ENCODE peak calls at places on chromosomes 4 and X, in six cellular contexts. One of them, this sample, is unnamed.

GRCh38 chrX:145953628-145954027 is 136.0 kb downstream of the SLITRK2 start:
- DNase-seq in AG08395: no peak
- DNase-seq in cardiac muscle cell: no peak
- DNase-seq in KG1: no peak
- DNase-seq in stimulated activated CD8-positive, alpha-beta memory T cell treated with anti-CD3 and anti-CD28 coated beads, Interleukin-15, amount 100 ng/mL, for 24 hours: no peak
- DNase-seq in GM06990: no peak
- DNase-seq in this sample: no peak

GRCh38 chr4:4880492-4880891 is 21.0 kb downstream of the MSX1 start:
- DNase-seq in cardiac muscle cell: no peak
- DNase-seq in stimulated activated CD8-positive, alpha-beta memory T cell treated with anti-CD3 and anti-CD28 coated beads, Interleukin-15, amount 100 ng/mL, for 24 hours: no peak
- DNase-seq in GM06990: no peak
- DNase-seq in AG08395: no peak
- DNase-seq in KG1: no peak
- DNase-seq in this sample: no peak

GRCh38 chrX:76148011-76148665 is 24.7 kb upstream of the PBDC1 start:
- DNase-seq in GM06990: peak
- DNase-seq in KG1: no peak
- DNase-seq in AG08395: peak
- DNase-seq in stimulated activated CD8-positive, alpha-beta memory T cell treated with anti-CD3 and anti-CD28 coated beads, Interleukin-15, amount 100 ng/mL, for 24 hours: no peak
- DNase-seq in cardiac muscle cell: no peak
- DNase-seq in this sample: no peak

GRCh38 chrX:25523574-25523973 is 507.8 kb upstream of the ARX start:
- DNase-seq in GM06990: no peak
- DNase-seq in stimulated activated CD8-positive, alpha-beta memory T cell treated with anti-CD3 and anti-CD28 coated beads, Interleukin-15, amount 100 ng/mL, for 24 hours: no peak
- DNase-seq in KG1: peak
- DNase-seq in AG08395: no peak
- DNase-seq in cardiac muscle cell: peak
- DNase-seq in this sample: peak

GRCh38 chr4:84176061-84176460 is 323.0 kb downstream of the NKX6-1 start:
- DNase-seq in cardiac muscle cell: no peak
- DNase-seq in AG08395: no peak
- DNase-seq in stimulated activated CD8-positive, alpha-beta memory T cell treated with anti-CD3 and anti-CD28 coated beads, Interleukin-15, amount 100 ng/mL, for 24 hours: no peak
- DNase-seq in KG1: no peak
- DNase-seq in GM06990: no peak
- DNase-seq in this sample: no peak

GRCh38 chr4:3013839-3014350 is 50.5 kb downstream of the GRK4 start:
- DNase-seq in stimulated activated CD8-positive, alpha-beta memory T cell treated with anti-CD3 and anti-CD28 coated beads, Interleukin-15, amount 100 ng/mL, for 24 hours: no peak
- DNase-seq in cardiac muscle cell: peak
- DNase-seq in GM06990: peak
- DNase-seq in KG1: no peak
- DNase-seq in AG08395: no peak
- DNase-seq in this sample: peak

GRCh38 chr4:57303012-57303751 is 193.0 kb upstream of the IGFBP7 start:
- DNase-seq in KG1: no peak
- DNase-seq in AG08395: no peak
- DNase-seq in stimulated activated CD8-positive, alpha-beta memory T cell treated with anti-CD3 and anti-CD28 coated beads, Interleukin-15, amount 100 ng/mL, for 24 hours: no peak
- DNase-seq in GM06990: no peak
- DNase-seq in cardiac muscle cell: peak
- DNase-seq in this sample: no peak

GRCh38 chrX:2875798-2876399 is 47.2 kb downstream of the GYG2 start:
- DNase-seq in cardiac muscle cell: no peak
- DNase-seq in GM06990: no peak
- DNase-seq in AG08395: peak
- DNase-seq in stimulated activated CD8-positive, alpha-beta memory T cell treated with anti-CD3 and anti-CD28 coated beads, Interleukin-15, amount 100 ng/mL, for 24 hours: no peak
- DNase-seq in KG1: no peak
- DNase-seq in this sample: no peak

This sample was measured in BE2C.